ENCODE peak calls at places on chromosomes 6 and 20, in nine cellular contexts. F is mammary epithelial cell; H is pancreas; D is CD8-positive, alpha-beta memory T cell; V is upper lobe of left lung; B is Peyer's patch; Q is substantia nigra; I is A549; G is left ventricle myocardium inferior. E is an unnamed sample.

GRCh38 chr6:161400650-161401049 is 126.8 kb upstream of the AGPAT4 start:
- DNase-seq in F (no peak), H (no peak), D (no peak), V (no peak), B (no peak), Q (no peak), I (no peak), G (no peak), E (no peak)

GRCh38 chr20:16407251-16408067 is 165.8 kb downstream of the KIF16B start:
- DNase-seq in F (no peak), H (no peak), D (no peak), V (no peak), B (no peak), Q (no peak), I (no peak), G (no peak), E (no peak)

GRCh38 chr6:43990627-43991619 is 136.3 kb downstream of the MRPL14 start:
- DNase-seq in F (no peak), H (peak; percentile 35), D (no peak), V (no peak), B (peak; percentile 60), Q (no peak), I (no peak), G (no peak), E (no peak)

GRCh38 chr20:46070215-46070910 is 19.4 kb downstream of the NCOA5 start:
- DNase-seq in F (no peak), H (no peak), D (no peak), V (no peak), B (no peak), Q (no peak), I (no peak), G (no peak), E (no peak)

GRCh38 chr6:87180105-87180504 is 24.7 kb downstream of the ZNF292 start:
- DNase-seq in F (no peak), H (no peak), D (no peak), V (no peak), B (no peak), Q (no peak), I (no peak), G (no peak), E (no peak)

GRCh38 chr6:53629862-53630532 is 35.6 kb downstream of the KLHL31 start:
- DNase-seq in F (no peak), H (no peak), D (no peak), V (no peak), B (no peak), Q (no peak), I (no peak), G (no peak), E (no peak)

GRCh38 chr20:45765307-45765910 is 26.3 kb downstream of the WFDC3 start:
- DNase-seq in F (no peak), H (no peak), D (no peak), V (no peak), B (no peak), Q (no peak), I (no peak), G (no peak), E (no peak)

GRCh38 chr6:127119361-127120108 is 1.1 kb downstream of the RSPO3 start:
- DNase-seq in F (peak; percentile 8), H (no peak), D (no peak), V (no peak), B (peak; percentile 54), Q (no peak), I (peak; percentile 5), G (no peak), E (no peak)

GRCh38 chr6:151070666-151071065 is 169.1 kb upstream of the AKAP12 start:
- DNase-seq in F (no peak), H (no peak), D (no peak), V (no peak), B (no peak), Q (no peak), I (no peak), G (no peak), E (no peak)

GRCh38 chr6:158713469-158713868 is 63.6 kb downstream of the SYTL3 start:
- DNase-seq in F (no peak), H (no peak), D (no peak), V (no peak), B (no peak), Q (no peak), I (no peak), G (no peak), E (no peak)

GRCh38 chr20:62172666-62173065 is 10.2 kb upstream of the MTG2 start:
- DNase-seq in F (no peak), H (no peak), D (no peak), V (no peak), B (no peak), Q (no peak), I (no peak), G (no peak), E (no peak)

GRCh38 chr6:127471379-127472255 is 12.4 kb upstream of the KIAA0408 start:
- DNase-seq in F (no peak), H (no peak), D (no peak), V (no peak), B (no peak), Q (no peak), I (no peak), G (no peak), E (no peak)

GRCh38 chr6:40419881-40420705 is 167.1 kb downstream of the LRFN2 start:
- DNase-seq in F (no peak), H (no peak), D (no peak), V (no peak), B (no peak), Q (no peak), I (no peak), G (no peak), E (no peak)

GRCh38 chr6:27295301-27296079 is 16.6 kb downstream of the POM121L2 start:
- DNase-seq in F (peak; percentile 82), H (no peak), D (no peak), V (no peak), B (no peak), Q (no peak), I (no peak), G (no peak), E (no peak)

GRCh38 chr6:16391451-16391912 is 153.1 kb downstream of the GMPR start:
- DNase-seq in F (no peak), H (no peak), D (no peak), V (no peak), B (no peak), Q (no peak), I (no peak), G (no peak), E (no peak)

GRCh38 chr6:130598021-130598989 is 228.9 kb upstream of the SMLR1 start:
- DNase-seq in F (peak; percentile 42), H (no peak), D (no peak), V (no peak), B (no peak), Q (no peak), I (no peak), G (no peak), E (no peak)

GRCh38 chr20:38153011-38153329 is 12.1 kb downstream of the TGM2 start:
- DNase-seq in F (no peak), H (no peak), D (no peak), V (no peak), B (no peak), Q (no peak), I (peak; percentile 48), G (no peak), E (no peak)

GRCh38 chr6:167793421-167793820 is 33.3 kb upstream of the AFDN start:
- DNase-seq in F (no peak), H (no peak), D (no peak), V (no peak), B (no peak), Q (no peak), I (no peak), G (no peak), E (no peak)

GRCh38 chr6:141562181-141562800 is 570.4 kb upstream of the GJE1 start:
- DNase-seq in F (no peak), H (no peak), D (peak; percentile 1), V (peak; percentile 20), B (peak; percentile 47), Q (no peak), I (no peak), G (peak; percentile 29), E (no peak)
- H3K27ac ChIP-seq in F (no peak overlapping the region), H (no peak overlapping the region), D (no peak overlapping the region), V (peak overlapping the region; percentile 67), B (no peak overlapping the region), Q (no peak overlapping the region), I (peak overlapping the region; percentile 69), G (peak overlapping the region; percentile 78), E (no peak overlapping the region)

GRCh38 chr6:12366732-12367131 is 76.6 kb downstream of the EDN1 start:
- DNase-seq in F (no peak), H (no peak), D (no peak), V (no peak), B (no peak), Q (no peak), I (no peak), G (no peak), E (no peak)
- H3K27ac ChIP-seq in F (no peak overlapping the region), H (peak overlapping the region; percentile 84), D (no peak overlapping the region), V (no peak overlapping the region), B (peak overlapping the region; percentile 8), Q (no peak overlapping the region), I (peak overlapping the region; percentile 92), G (no peak overlapping the region), E (no peak overlapping the region)

GRCh38 chr20:13006825-13007224 is 1.9 kb upstream of the SPTLC3 start:
- DNase-seq in F (peak; percentile 63), H (no peak), D (no peak), V (no peak), B (no peak), Q (no peak), I (no peak), G (no peak), E (no peak)
- H3K27ac ChIP-seq in F (no peak overlapping the region), H (no peak overlapping the region), D (no peak overlapping the region), V (no peak overlapping the region), B (no peak overlapping the region), Q (no peak overlapping the region), I (no peak overlapping the region), G (no peak overlapping the region), E (no peak overlapping the region)

GRCh38 chr6:166554316-166554715 is 32.2 kb downstream of the RAMACL start:
- DNase-seq in F (no peak), H (no peak), D (no peak), V (no peak), B (no peak), Q (no peak), I (no peak), G (peak; percentile 45), E (no peak)

GRCh38 chr6:166558156-166559025 is 28.1 kb downstream of the RAMACL start:
- DNase-seq in F (no peak), H (no peak), D (no peak), V (no peak), B (no peak), Q (no peak), I (no peak), G (no peak), E (no peak)

GRCh38 chr6:166555066-166555465 is 31.4 kb downstream of the RAMACL start:
- DNase-seq in F (no peak), H (no peak), D (no peak), V (no peak), B (no peak), Q (no peak), I (no peak), G (no peak), E (no peak)

GRCh38 chr6:166556871-166557322 is 29.6 kb downstream of the RAMACL start:
- DNase-seq in F (peak; percentile 99), H (peak; percentile 94), D (no peak), V (peak; percentile 97), B (peak; percentile 64), Q (peak; percentile 84), I (peak; percentile 23), G (peak; percentile 87), E (no peak)

DNA sequence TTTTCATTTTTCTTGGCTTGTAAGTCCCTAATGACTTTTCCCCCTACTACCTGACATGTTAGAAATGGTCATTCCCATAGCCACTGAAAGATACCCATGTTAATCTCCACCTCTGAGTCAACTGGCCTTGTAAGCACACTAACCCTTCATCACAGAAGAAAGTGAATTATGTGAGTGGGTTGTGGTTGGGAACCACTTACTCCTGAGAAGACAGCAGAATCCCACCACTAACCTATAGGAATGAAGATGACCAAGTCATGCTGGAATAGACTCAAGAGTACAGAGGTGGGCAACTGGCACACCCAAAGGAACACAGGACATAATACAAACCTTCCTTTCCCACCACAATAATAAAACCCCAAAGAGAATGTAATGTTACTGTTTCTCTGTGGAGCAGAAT is 30.1 kb downstream of the RAMACL start:
- DNase-seq in F (no peak), H (no peak), D (no peak), V (no peak), B (no peak), Q (no peak), I (no peak), G (no peak), E (no peak)
- H3K27ac ChIP-seq in F (peak overlapping the region; percentile 83), H (peak overlapping the region; percentile 79), D (no peak overlapping the region), V (peak overlapping the region; percentile 91), B (peak overlapping the region; percentile 45), Q (peak overlapping the region; percentile 65), I (no peak overlapping the region), G (peak overlapping the region; percentile 90), E (no peak overlapping the region)

E was measured in naive thymus-derived CD4-positive, alpha-beta T cell.